ENCODE peak calls at places on chromosome 17, in six cellular contexts. X is M059J; I is ELF-1; H is caudate nucleus; E is A172; V is stimulated activated naive CD8-positive, alpha-beta T cell treated with anti-CD3 and anti-CD28 coated beads, Interleukin-15, amount 100 ng/mL, for 72 hours. Y is an unnamed sample.

GRCh38 chr17:7864995-7865650 is 7.3 kb downstream of the CYB5D1 start:
- DNase-seq in X (no peak), I (no peak), H (no peak), E (no peak), V (no peak), Y (no peak)

GRCh38 chr17:71500761-71501555 is 619.9 kb upstream of the SOX9 start:
- DNase-seq in X (peak), I (no peak), H (no peak), E (no peak), V (no peak), Y (peak)

GRCh38 chr17:70636517-70637133 is 467.3 kb downstream of the KCNJ2 start:
- DNase-seq in X (peak), I (no peak), H (no peak), E (peak), V (no peak), Y (peak)

GRCh38 chr17:290626-291025 is 62.0 kb downstream of the RPH3AL start:
- DNase-seq in X (no peak), I (no peak), H (no peak), E (no peak), V (no peak), Y (no peak)

GRCh38 chr17:66949501-66949900 is 15.0 kb upstream of the CACNG4 start:
- DNase-seq in X (peak), I (no peak), H (no peak), E (no peak), V (no peak), Y (peak)

GRCh38 chr17:75573994-75574393 is 13.6 kb upstream of the MYO15B start:
- DNase-seq in X (no peak), I (no peak), H (no peak), E (no peak), V (no peak), Y (no peak)

GRCh38 chr17:80986816-80987480 is 4.7 kb upstream of the CHMP6 start:
- DNase-seq in X (no peak), I (no peak), H (no peak), E (no peak), V (no peak), Y (no peak)

GRCh38 chr17:3893003-3893719 is at the start of gene CAMKK1:
- DNase-seq in X (peak), I (peak), H (peak), E (peak), V (peak), Y (peak)

GRCh38 chr17:36851230-36851629 is 86.0 kb upstream of the LHX1 start:
- DNase-seq in X (peak), I (no peak), H (no peak), E (peak), V (no peak), Y (no peak)

GRCh38 chr17:80594666-80595269 is 50.1 kb downstream of the RPTOR start:
- DNase-seq in X (no peak), I (no peak), H (no peak), E (no peak), V (no peak), Y (no peak)

GRCh38 chr17:77884019-77884418 is 74.5 kb upstream of the TNRC6C start:
- DNase-seq in X (peak), I (no peak), H (peak), E (no peak), V (no peak), Y (peak)

GRCh38 chr17:7627250-7628121 is at the start of gene SAT2:
- DNase-seq in X (peak), I (peak), H (peak), E (peak), V (peak), Y (peak)

GRCh38 chr17:40314557-40314953 is 5.6 kb downstream of the RARA start:
- DNase-seq in X (peak), I (no peak), H (peak), E (peak), V (peak), Y (peak)

GRCh38 chr17:29617125-29617480 is 5.6 kb downstream of the CORO6 start:
- DNase-seq in X (no peak), I (peak), H (peak), E (peak), V (peak), Y (peak)

GRCh38 chr17:36731806-36732205 is 130.4 kb downstream of the MRM1 start:
- DNase-seq in X (no peak), I (peak), H (no peak), E (no peak), V (no peak), Y (no peak)

GRCh38 chr17:15261818-15262290 is 3.3 kb downstream of the PMP22 start:
- DNase-seq in X (peak), I (peak), H (no peak), E (peak), V (no peak), Y (peak)

GRCh38 chr17:3944485-3945388 is 19.5 kb downstream of the ATP2A3 start:
- DNase-seq in X (no peak), I (peak), H (no peak), E (no peak), V (peak), Y (peak)

Y was measured in astrocyte of the hippocampus.